ENCODE peak calls at places on chromosomes 3 and 15, in four cellular contexts. E is thoracic aorta, W is lower leg skin, Q is HL-60. X is an unnamed sample.

GRCh38 chr3:24387493-24387892 is 107.2 kb downstream of the THRB start:
- DNase-seq in E (no peak), W (no peak), Q (no peak), X (no peak)

GRCh38 chr3:148789156-148789555 is 38.5 kb upstream of the CPB1 start:
- DNase-seq in E (no peak), W (no peak), Q (no peak), X (peak)

GRCh38 chr3:170003881-170004356 is 33.9 kb upstream of the GPR160 start:
- DNase-seq in E (no peak), W (no peak), Q (no peak), X (no peak)

GRCh38 chr15:51093488-51093864 is 1.2 kb downstream of the TNFAIP8L3 start:
- DNase-seq in E (no peak), W (no peak), Q (no peak), X (no peak)

GRCh38 chr3:124796477-124796876 is 66.2 kb downstream of the UMPS start:
- DNase-seq in E (no peak), W (no peak), Q (no peak), X (no peak)

GRCh38 chr3:58366699-58367098 is 34.0 kb downstream of the PXK start:
- DNase-seq in E (no peak), W (no peak), Q (no peak), X (no peak)

GRCh38 chr15:38220874-38221273 is 31.8 kb upstream of the SPRED1 start:
- DNase-seq in E (no peak), W (no peak), Q (no peak), X (no peak)

GRCh38 chr3:132180337-132180791 is 136.8 kb upstream of the ACP3 start:
- DNase-seq in E (no peak), W (no peak), Q (peak), X (peak)

GRCh38 chr3:98799479-98799878 is 36.3 kb downstream of the ST3GAL6 start:
- DNase-seq in E (no peak), W (no peak), Q (no peak), X (no peak)

GRCh38 chr3:36248374-36248773 is 131.9 kb upstream of the STAC start:
- DNase-seq in E (no peak), W (no peak), Q (no peak), X (no peak)

GRCh38 chr3:134630506-134630905 is 20.3 kb downstream of the KY start:
- DNase-seq in E (no peak), W (no peak), Q (peak), X (no peak)

GRCh38 chr3:97914390-97914789 is 57.8 kb downstream of the RIOX2 start:
- DNase-seq in E (no peak), W (no peak), Q (peak), X (no peak)

GRCh38 chr15:67819636-67820035 is 5.7 kb upstream of the SKOR1 start:
- DNase-seq in E (no peak), W (no peak), Q (no peak), X (no peak)

GRCh38 chr15:67818464-67818863 is 6.8 kb upstream of the SKOR1 start:
- DNase-seq in E (no peak), W (no peak), Q (no peak), X (no peak)

GRCh38 chr15:67820992-67821783 is 4.1 kb upstream of the SKOR1 start:
- DNase-seq in E (no peak), W (no peak), Q (no peak), X (no peak)

GRCh38 chr15:67821784-67822451 is 3.4 kb upstream of the SKOR1 start:
- DNase-seq in E (no peak), W (no peak), Q (no peak), X (no peak)

DNA sequence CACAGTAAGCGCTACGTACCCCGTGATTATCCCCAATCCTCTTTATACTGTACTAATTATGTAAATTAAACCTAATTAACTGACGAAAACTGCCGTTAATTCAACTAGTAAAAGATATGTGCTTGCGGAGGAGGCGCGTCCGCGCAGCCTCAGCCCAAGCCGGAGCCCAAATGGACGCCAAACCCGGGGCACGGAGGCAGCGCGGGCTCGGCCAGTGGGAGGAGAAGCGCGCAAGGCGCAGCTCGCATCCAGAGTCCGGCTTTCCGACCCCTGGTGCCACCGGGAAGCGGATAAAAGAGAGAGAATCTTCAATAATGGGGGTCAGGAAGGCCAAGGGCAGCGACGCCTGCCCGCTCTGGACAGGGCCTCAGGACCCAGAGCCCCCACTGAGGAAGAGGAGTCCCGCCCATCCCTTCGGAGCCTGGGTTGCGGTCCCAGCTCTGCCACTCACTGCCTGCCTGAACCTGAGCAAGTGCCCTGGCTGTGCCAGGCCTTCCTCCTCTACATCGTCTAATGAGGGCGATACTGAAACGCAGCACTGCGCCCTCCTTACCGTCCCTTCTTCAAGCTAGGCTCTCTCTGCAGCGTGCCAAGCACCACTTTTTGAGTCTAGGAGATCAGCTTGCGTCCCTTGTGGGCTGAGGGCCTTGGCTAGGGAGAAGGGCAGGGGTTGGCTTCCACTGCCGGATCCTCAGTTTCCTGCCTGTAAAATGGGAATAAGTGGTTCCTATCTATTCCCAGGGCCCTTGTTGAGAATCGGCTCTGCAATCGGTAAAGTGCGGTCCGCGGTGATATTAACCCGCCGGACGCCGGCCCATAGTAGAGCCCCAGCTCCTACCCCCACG is 4.9 kb upstream of the SKOR1 start:
- DNase-seq in E (no peak), W (no peak), Q (no peak), X (no peak)
- H3K4me3 ChIP-seq in E (no peak), W (no peak), Q (no peak), X (no peak)

DNA sequence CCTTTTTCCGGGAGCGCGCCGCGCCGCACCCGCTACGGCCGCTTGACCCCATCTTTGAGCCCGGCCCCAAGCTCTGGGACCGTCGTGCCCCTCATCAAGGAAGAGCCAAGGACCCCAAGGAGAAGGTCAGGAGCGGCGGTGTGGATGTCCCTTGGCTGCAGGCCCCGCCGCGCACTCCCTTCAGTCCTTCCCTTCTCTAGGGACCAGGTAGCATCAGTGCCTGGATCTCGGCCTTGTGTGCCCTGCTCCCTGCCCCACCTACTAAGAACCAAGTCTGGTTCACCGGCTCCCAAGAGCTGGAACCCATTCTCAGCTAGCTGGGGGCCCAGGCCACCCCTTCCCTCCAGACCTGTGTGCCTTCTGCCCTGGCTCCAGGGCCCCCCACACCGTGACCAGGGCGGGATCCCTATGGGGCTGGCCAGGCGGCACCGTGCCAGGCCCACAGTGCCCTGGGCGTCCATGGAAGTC is 69.3 kb upstream of the CGNL1 start:
- DNase-seq in E (no peak), W (peak), Q (no peak), X (no peak)
- TF ChIP-seq CTCF in E (no peak), W (no peak), Q (no peak), X (no peak)

GRCh38 chr3:43994594-43995077 is 247.1 kb upstream of the TOPAZ1 start:
- DNase-seq in E (no peak), W (no peak), Q (no peak), X (no peak)

GRCh38 chr3:43997788-43998373 is 243.8 kb upstream of the TOPAZ1 start:
- DNase-seq in E (no peak), W (peak), Q (no peak), X (no peak)

GRCh38 chr3:43996379-43997301 is 245.0 kb upstream of the TOPAZ1 start:
- DNase-seq in E (no peak), W (peak), Q (peak), X (no peak)

GRCh38 chr3:43995929-43996378 is 245.7 kb upstream of the TOPAZ1 start:
- DNase-seq in E (no peak), W (no peak), Q (no peak), X (no peak)

DNA sequence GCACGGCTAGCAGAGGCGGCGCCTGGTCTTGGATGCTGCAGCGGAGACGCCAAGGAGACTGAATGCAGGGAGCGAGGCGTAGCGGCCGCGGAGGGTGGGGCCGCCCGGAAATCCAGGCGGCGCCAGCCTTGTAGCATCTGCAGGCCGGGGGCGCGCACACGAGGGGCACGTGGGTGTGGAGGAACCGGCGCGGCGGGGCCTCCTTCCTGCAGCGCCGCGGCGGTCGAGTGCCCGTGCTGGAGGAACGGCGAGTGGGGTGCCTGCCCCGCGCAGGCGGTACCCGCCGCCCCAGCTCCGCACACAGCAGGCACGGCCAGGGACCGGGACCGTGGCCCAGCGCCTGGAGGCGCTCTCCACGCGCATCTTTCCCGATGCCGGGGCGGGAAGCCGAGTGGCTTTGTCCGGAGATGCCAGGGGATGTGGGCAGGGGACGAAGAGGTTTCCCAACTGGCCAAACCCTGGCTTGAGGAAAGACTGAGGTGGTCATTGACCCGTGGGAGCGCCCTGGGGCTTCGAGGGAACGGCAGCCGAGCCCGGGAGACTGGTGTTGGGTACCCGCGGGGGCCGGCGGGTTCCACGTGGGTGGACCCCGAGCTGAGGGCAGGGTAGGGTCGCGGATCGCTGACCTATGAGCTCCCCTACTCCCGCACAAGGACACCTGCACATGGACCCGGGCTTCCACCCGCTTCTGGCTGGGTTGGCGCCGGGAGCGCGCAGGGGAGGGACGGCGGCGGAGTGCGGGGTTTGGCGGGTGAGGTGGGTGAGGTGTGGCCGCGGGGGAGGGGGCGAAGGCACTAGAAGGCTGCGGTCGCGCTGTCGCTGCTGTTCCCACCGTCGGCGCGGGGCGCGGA is 246.4 kb upstream of the TOPAZ1 start:
- DNase-seq in E (no peak), W (peak), Q (no peak), X (no peak)
- H3K4me3 ChIP-seq in E (peak), W (no peak), Q (peak), X (peak)

GRCh38 chr15:67523337-67523736 is 2.4 kb downstream of the C15orf61 start:
- DNase-seq in E (no peak), W (no peak), Q (no peak), X (no peak)

GRCh38 chr15:67524235-67524634 is 3.3 kb downstream of the C15orf61 start:
- DNase-seq in E (no peak), W (no peak), Q (no peak), X (no peak)

GRCh38 chr15:67520976-67521769 is at the start of gene C15orf61:
- DNase-seq in E (no peak), W (peak), Q (peak), X (peak)

GRCh38 chr15:67520276-67520975 is 505 bp upstream of the C15orf61 start:
- DNase-seq in E (no peak), W (peak), Q (no peak), X (no peak)

DNA sequence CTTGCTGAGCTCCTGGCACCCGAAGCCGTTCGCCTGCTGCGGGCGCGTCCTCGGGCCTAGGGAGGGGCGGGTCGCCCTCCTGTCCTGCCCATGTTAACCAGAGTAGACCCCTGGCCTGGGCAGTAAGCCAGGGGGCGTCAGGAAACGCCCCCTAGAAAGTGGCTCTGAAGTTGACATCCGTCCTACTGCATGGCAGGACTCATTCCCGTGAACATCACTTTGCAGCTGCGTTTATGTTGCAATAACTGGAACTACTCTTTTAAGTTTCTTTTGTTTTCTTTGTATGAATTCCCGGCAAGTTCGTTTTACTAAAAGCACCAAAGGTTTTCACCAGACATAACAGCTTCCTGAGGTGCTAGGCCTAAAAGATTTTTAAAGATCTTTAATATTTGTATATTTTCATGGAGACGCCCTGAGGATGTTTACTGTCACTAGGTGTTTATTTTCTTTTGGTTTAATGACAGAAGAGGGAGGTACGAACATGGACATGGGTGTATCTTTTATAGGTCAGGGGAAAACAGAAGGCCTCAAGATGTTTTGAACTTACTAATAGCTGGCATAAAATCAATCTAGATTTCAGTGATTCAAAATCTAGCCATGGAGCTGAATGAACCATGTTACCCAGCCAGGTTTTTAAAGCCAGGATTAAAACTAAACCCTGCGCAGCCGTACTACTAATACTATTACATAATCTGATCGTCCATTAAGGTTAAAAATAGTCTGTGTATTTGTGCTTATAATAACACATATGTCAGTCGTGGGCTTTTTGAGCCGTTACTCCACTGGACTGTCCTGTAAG is 1.0 kb downstream of the C15orf61 start:
- DNase-seq in E (no peak), W (no peak), Q (peak), X (peak)
- TF ChIP-seq CTCF in E (no peak), W (no peak), Q (no peak), X (no peak)

DNA sequence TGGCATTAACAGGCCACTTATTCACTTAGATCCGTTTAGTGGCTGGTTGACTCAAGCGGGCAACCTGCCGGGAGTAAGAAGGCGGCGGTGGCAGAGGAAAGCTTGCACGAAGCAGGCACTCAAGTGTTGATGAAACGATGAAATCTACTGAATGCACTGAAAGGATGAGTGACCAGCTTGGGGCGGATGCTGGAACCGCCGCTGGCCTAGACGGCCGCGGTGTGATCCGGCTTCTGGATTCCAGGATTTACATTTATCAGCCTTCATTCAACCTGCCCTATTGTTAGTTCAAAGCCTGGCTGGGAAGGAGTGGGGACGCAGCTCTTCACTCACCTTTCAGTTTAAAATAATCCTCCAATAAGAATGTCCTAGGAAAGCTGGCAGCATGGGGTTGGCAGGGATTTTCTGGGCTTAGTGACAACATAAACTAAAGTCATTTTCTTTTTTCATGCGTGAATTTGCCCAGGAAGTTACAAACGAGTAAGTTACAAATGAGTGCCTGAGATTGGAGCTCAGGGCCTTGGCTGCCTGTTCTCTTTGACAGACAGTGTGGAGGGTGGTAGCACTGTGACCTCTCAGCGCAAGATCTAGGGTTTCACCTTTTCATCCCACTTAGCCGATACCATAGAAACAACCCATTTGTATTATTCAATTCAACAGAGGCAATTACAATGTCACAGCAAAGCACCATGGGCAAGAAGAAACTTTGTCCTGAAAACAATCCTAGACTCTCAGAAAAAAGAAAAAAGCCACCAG is 1.1 kb upstream of the PLCH1 start:
- DNase-seq in E (no peak), W (no peak), Q (peak), X (peak)
- H3K4me3 ChIP-seq in E (peak), W (no peak), Q (no peak), X (peak)